ENCODE peak calls at places on chromosomes 4 and X, in five cellular contexts. P is effector memory CD8-positive, alpha-beta T cell; F is T-helper 9 cell; X is nucleus accumbens; A is endothelial cell of umbilical vein. B is an unnamed sample.

GRCh38 chr4:181150173-181150572 is 1093.0 kb upstream of the TENM3 start:
- DNase-seq in X (no peak), F (no peak), A (no peak), P (no peak), B (no peak)

GRCh38 chr4:178599521-178599920 is 1157.3 kb upstream of the AGA start:
- DNase-seq in F (no peak), A (no peak), P (no peak), X (no peak), B (no peak)

GRCh38 chr4:84531689-84532088 is 32.6 kb upstream of the NKX6-1 start:
- DNase-seq in F (no peak), X (no peak), A (no peak), P (no peak), B (no peak)

GRCh38 chrX:47556045-47556623 is 4.9 kb upstream of the ARAF start:
- DNase-seq in A (peak), X (peak), F (peak), P (peak), B (peak)

GRCh38 chr4:15702941-15703403 is at the start of gene BST1:
- DNase-seq in X (peak), P (peak), A (peak), F (peak), B (no peak)

GRCh38 chr4:19399001-19399400 is 852.7 kb upstream of the SLIT2 start:
- DNase-seq in X (no peak), F (no peak), P (no peak), A (no peak), B (no peak)

GRCh38 chr4:72468904-72469502 is 100.0 kb downstream of the ADAMTS3 start:
- DNase-seq in P (no peak), F (no peak), A (peak), X (no peak), B (no peak)

GRCh38 chr4:177214935-177215334 is 94.7 kb upstream of the NEIL3 start:
- DNase-seq in X (no peak), P (no peak), F (no peak), A (no peak), B (no peak)

GRCh38 chrX:65985922-65986588 is 53.8 kb downstream of the VSIG4 start:
- DNase-seq in X (no peak), A (peak), F (peak), P (peak), B (no peak)

GRCh38 chr4:106541253-106541652 is 172.7 kb upstream of the GIMD1 start:
- DNase-seq in A (peak), F (no peak), P (no peak), X (no peak), B (no peak)

GRCh38 chr4:6909970-6910339 is 329 bp downstream of the TBC1D14 start:
- DNase-seq in P (no peak), X (no peak), F (peak), A (no peak), B (peak)

GRCh38 chr4:25842229-25842840 is 20.5 kb downstream of the SEL1L3 start:
- DNase-seq in F (peak), A (no peak), X (no peak), P (no peak), B (no peak)

GRCh38 chrX:26851981-26852380 is 611.2 kb downstream of the PPP4R3C start:
- DNase-seq in A (peak), F (no peak), P (no peak), X (no peak), B (no peak)

GRCh38 chr4:105520819-105521790 is 31.3 kb upstream of the ARHGEF38 start:
- DNase-seq in P (no peak), A (peak), F (no peak), X (no peak), B (no peak)

GRCh38 chrX:48957477-48957826 is at the start of gene OTUD5:
- DNase-seq in X (peak), P (peak), A (no peak), F (peak), B (peak)

GRCh38 chrX:129653985-129654651 is 638 bp downstream of the APLN start:
- DNase-seq in P (no peak), A (no peak), F (no peak), X (no peak), B (no peak)

GRCh38 chr4:162016991-162017390 is 146.8 kb downstream of the FSTL5 start:
- DNase-seq in P (no peak), X (no peak), A (no peak), F (no peak), B (no peak)

GRCh38 chrX:75746891-75747639 is 38.0 kb downstream of the MAGEE2 start:
- DNase-seq in F (no peak), A (no peak), X (peak), P (peak), B (peak)

GRCh38 chrX:66046612-66047235 is 6.8 kb upstream of the VSIG4 start:
- DNase-seq in F (no peak), P (no peak), A (no peak), X (no peak), B (no peak)

GRCh38 chrX:65750674-65751469 is 83.4 kb downstream of the MSN start:
- DNase-seq in F (no peak), P (peak), X (no peak), A (no peak), B (no peak)

GRCh38 chr4:85573270-85573669 is 98.3 kb downstream of the ARHGAP24 start:
- DNase-seq in X (no peak), P (no peak), A (no peak), F (no peak), B (no peak)

GRCh38 chr4:26289421-26289820 is 31.4 kb upstream of the RBPJ start:
- DNase-seq in X (no peak), P (no peak), F (no peak), A (no peak), B (no peak)

GRCh38 chr4:18020145-18020670 is 1.3 kb downstream of the LCORL start:
- DNase-seq in P (peak), F (no peak), X (no peak), A (peak), B (no peak)

GRCh38 chrX:23662853-23663252 is 4.4 kb upstream of the PRDX4 start:
- DNase-seq in P (no peak), F (no peak), X (no peak), A (no peak), B (no peak)

GRCh38 chrX:118495958-118496762 is 545 bp downstream of the DOCK11 start:
- DNase-seq in F (peak), X (peak), P (peak), A (peak), B (peak)

GRCh38 chr4:7710126-7710525 is 229.5 kb downstream of the AFAP1 start:
- DNase-seq in X (no peak), F (no peak), P (no peak), A (no peak), B (no peak)

GRCh38 chrX:18927558-18927957 is 56.4 kb downstream of the PHKA2 start:
- DNase-seq in F (no peak), A (no peak), P (no peak), X (no peak), B (no peak)

GRCh38 chr4:177008836-177009501 is 216.2 kb upstream of the VEGFC start:
- DNase-seq in A (no peak), F (no peak), P (no peak), X (no peak), B (no peak)

GRCh38 chrX:41389311-41389888 is 55.4 kb downstream of the DDX3X start:
- DNase-seq in X (no peak), F (no peak), A (no peak), P (no peak), B (no peak)

GRCh38 chrX:101230636-101231035 is 11.1 kb downstream of the DRP2 start:
- DNase-seq in X (no peak), A (no peak), F (no peak), P (no peak), B (no peak)

GRCh38 chr4:139227729-139228404 is 50.8 kb upstream of the ELF2 start:
- DNase-seq in X (no peak), P (no peak), F (no peak), A (no peak), B (no peak)

GRCh38 chr4:108433832-108434231 is 186.5 kb upstream of the RPL34 start:
- DNase-seq in F (no peak), P (no peak), A (no peak), X (no peak), B (no peak)

GRCh38 chrX:100663651-100664050 is 19.7 kb downstream of the SRPX2 start:
- DNase-seq in A (no peak), F (no peak), X (no peak), P (no peak), B (no peak)